ENCODE peak calls at places on chromosomes 6 and 20, in six cellular contexts. Q, H, N, L, X and J are unnamed samples. For H3K4me1, the result is how much of the 10 kb centered on the place peaks cover.

GRCh38 chr6:4071330-4071729 is 7.6 kb downstream of the FAM217A start:
- DNase-seq in Q (no peak), H (no peak), N (no peak), L (no peak), X (no peak), J (no peak)

GRCh38 chr20:20926222-20926905 is 179.8 kb downstream of the LINC00237 start:
- DNase-seq in Q (no peak), H (no peak), N (no peak), L (no peak), X (no peak), J (no peak)

GRCh38 chr6:41682056-41682477 is 43.8 kb downstream of the MDFI start:
- DNase-seq in Q (peak), H (peak), N (peak), L (peak), X (peak), J (peak)

GRCh38 chr20:46970937-46971630 is 76.4 kb downstream of the EYA2 start:
- DNase-seq in Q (peak), H (no peak), N (peak), L (no peak), X (peak), J (no peak)

GRCh38 chr6:151027295-151027747 is 161.8 kb downstream of the MTHFD1L start:
- DNase-seq in Q (no peak), H (no peak), N (no peak), L (no peak), X (no peak), J (no peak)

GRCh38 chr20:57335392-57335791 is 5.8 kb downstream of the SPO11 start:
- DNase-seq in Q (peak), H (no peak), N (no peak), L (no peak), X (peak), J (no peak)

GRCh38 chr20:956330-956951 is 40.3 kb upstream of the ANGPT4 start:
- DNase-seq in Q (peak), H (peak), N (no peak), L (peak), X (peak), J (peak)

GRCh38 chr6:90393232-90393884 is 96.7 kb upstream of the BACH2 start:
- DNase-seq in Q (peak), H (peak), N (no peak), L (peak), X (peak), J (peak)

GRCh38 chr6:118678866-118679265 is 27.5 kb upstream of the CEP85L start:
- DNase-seq in Q (no peak), H (no peak), N (no peak), L (no peak), X (peak), J (no peak)

DNA sequence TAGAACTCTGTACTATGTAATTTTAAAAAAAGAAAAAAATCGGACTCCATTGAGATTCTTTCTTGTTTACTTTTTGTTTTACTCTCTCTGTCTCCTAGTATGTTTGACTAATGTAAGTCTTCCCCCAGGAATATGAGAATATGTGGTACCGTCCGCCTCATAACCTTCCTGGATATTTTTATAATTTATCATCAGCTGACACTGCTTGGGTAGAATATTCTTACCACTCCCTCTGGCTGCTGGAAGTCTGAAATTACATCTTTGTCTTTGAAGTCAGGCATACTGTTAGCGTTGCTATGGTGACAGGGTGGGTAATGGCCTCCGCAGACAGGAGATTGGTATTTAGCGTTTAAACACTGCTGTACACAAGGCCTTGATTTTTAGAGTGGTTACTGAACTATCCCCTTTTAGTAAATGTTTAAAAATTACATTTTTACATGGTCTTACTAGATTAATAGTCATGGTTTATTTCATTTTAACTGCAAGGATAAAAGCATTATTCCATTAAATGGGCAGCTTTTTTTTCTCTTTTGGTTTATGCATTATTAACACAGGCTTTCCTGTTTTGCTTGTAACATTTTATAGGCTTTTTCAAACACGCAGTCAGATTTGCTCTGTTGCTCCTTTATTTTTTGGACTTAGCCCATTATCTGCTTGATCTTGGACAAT is 176.4 kb downstream of the ARID1B start:
- DNase-seq in Q (peak), H (no peak), N (no peak), L (no peak), X (peak), J (no peak)
- H3K4me3 ChIP-seq in Q (no peak), H (no peak), N (peak), L (peak), X (peak), J (no peak)

DNA sequence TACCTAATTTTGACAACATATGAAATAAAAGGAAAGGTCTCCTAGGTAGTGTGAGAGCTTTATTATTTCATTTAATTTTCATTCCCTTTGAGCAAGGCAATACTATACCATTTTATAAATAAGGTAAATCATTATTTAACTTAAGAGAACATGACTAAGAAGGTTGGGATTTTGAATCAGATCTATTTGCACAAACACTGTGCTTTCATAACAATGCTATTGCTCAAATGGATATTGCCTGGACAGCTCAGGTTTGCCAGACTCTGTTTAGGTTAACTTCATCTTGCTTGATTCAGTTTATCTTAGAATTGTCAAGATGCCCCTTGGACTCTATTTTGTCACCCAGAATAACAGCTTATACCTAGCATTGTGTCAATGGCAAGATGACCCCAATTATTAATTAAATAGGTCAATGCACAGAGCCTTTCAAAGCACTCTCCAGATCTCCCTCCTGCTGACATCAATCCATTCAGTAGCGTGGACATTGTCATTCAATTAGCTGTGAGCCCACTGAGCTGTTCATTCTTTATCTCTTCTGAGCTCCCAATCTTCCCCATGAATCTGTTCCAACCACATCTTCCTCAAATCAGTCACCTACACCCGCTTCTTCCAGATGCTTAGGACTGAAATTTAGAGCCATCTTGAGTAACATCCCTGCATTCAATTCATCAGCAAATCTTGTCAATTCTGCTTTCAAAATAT is 42.1 kb upstream of the TMEM30A start:
- DNase-seq in Q (no peak), H (no peak), N (no peak), L (no peak), X (peak), J (no peak)
- H3K27ac ChIP-seq in Q (no peak), H (no peak), N (no peak), L (peak), X (no peak), J (no peak)

DNA sequence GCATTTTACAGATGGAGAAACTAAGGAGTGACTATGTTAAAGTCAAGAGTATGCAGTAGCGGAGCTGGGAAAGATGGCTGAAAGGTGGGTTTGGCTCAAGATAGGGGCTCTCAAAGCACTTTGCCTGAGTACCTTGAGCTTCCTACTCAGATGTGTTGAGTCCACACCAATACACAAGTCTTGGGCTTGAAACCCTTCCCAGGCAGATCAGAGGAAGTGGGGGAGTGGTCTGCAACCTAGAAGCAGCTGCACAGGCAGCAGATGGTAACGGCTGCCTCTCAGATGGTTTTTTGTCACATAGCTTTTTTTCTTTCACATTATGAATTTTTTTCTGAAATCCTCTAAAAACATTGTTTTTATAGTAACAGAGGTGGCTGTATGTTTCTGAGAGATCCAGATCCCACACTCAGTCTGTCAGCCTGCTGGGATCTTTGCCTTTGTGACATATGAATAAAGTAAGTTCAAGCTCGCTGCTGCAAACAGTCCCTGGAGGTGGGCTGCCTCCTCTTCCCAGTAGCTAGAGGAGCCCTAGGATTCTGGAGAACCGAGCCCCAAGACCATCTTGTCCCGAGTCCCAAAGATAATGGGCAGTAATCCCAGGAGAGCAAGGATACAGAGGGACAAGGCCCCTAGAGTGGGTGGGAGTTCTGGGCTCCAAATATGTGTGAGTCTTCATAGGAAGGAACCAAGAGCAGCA is 97.1 kb upstream of the TOP1 start:
- DNase-seq in Q (no peak), H (no peak), N (no peak), L (no peak), X (no peak), J (no peak)
- H3K4me1 ChIP-seq in Q (half or more), H (under half), N (under half), L (under half), X (under half), J (under half)

DNA sequence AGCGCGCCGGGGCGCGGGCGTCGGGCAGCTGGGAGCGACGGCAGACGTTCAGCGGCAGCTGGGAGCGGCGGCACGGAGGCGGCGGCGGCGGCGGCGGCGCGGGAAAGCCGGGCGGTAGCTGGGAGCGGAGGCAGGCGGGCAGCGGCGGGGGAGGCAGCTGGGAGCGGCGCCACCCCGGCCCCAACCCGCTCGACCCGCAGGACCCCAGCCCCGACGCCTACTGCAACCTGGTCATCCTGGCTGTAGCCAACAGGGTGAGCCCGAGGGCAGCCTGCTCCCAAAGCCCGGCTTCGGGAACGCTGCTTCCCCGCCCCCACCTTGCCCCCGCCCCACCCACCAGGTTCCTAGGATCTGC is 8.9 kb downstream of the CCM2L start:
- DNase-seq in Q (no peak), H (no peak), N (no peak), L (no peak), X (peak), J (no peak)
- H3K4me3 ChIP-seq in Q (no peak), H (peak), N (peak), L (peak), X (no peak), J (peak)

DNA sequence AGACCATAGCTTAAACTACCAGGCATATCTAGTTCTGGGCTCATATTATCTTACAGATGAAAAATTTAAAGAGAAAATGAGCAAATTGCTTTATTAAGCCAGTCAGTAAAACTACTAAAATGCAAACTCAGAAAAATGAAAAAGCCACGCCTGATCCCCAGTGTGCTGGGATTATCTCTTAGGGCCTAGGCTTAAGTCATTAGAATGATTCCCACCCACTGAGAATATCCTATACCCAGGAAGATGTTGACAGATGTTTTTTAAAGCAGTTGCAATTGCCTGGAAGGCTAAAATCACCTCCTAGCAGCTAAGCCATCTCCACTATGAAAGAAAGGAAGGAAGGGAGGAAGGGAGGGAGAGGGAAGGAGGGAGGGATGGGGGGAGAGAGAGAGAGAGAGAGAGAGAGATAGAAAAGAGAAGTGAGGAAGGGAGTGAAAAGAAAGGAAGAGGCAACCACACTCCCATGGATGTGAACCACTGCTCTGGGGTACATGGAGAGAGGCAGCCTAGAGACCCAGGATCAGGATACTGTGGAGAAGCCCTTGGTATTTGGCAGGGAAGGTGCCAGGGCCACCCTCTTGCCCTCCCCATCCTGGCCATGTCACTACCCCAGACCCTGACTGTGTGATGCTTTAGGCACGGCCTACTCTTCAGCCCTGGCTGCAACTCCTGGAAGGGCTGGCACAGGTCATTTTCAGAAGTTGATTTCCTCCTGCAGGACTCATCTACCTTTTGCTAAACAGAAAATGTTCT is 21.9 kb downstream of the NEDD9 start:
- DNase-seq in Q (no peak), H (no peak), N (no peak), L (no peak), X (no peak), J (no peak)
- H3K27ac ChIP-seq in Q (no peak), H (peak), N (peak), L (peak), X (no peak), J (peak)